ENCODE peak calls at places on chromosome X, in eight cellular contexts. U is right cardiac atrium; Z is lower lobe of right lung; Y is CD4-positive, alpha-beta memory T cell; C is naive thymus-derived CD4-positive, alpha-beta T cell; G is ovary; W is mesendoderm; Q is IMR-90. R is an unnamed sample. For H3K4me1, the result is how much of the 10 kb centered on the place peaks cover.

GRCh38 chrX:101164766-101165590 is 54.6 kb upstream of the DRP2 start:
- DNase-seq in U (no peak), Z (no peak), Y (no peak), C (no peak), G (no peak), W (no peak), Q (peak), R (no peak)

GRCh38 chrX:41386222-41386990 is 52.4 kb downstream of the DDX3X start:
- DNase-seq in U (no peak), Z (no peak), Y (no peak), C (no peak), G (no peak), W (no peak), Q (peak), R (no peak)

GRCh38 chrX:68190799-68191198 is 242.5 kb downstream of the OPHN1 start:
- DNase-seq in U (no peak), Z (no peak), Y (no peak), C (no peak), G (no peak), W (no peak), Q (no peak), R (no peak)

GRCh38 chrX:48826135-48826875 is at the start of gene ERAS:
- DNase-seq in U (no peak), Z (no peak), Y (no peak), C (no peak), G (no peak), W (no peak), Q (no peak), R (peak)

GRCh38 chrX:101483705-101484104 is 1.6 kb upstream of the ARMCX4 start:
- DNase-seq in U (no peak), Z (no peak), Y (no peak), C (no peak), G (no peak), W (peak), Q (no peak), R (no peak)

GRCh38 chrX:129478516-129478915 is 44.8 kb downstream of the SMARCA1 start:
- DNase-seq in U (no peak), Z (no peak), Y (no peak), C (no peak), G (no peak), W (no peak), Q (peak), R (no peak)

GRCh38 chrX:24241822-24242648 is 71.8 kb downstream of the SUPT20HL2 start:
- DNase-seq in U (no peak), Z (no peak), Y (peak), C (no peak), G (no peak), W (peak), Q (peak), R (no peak)

GRCh38 chrX:97898798-97899197 is 1015.1 kb downstream of the RPA4 start:
- DNase-seq in U (no peak), Z (no peak), Y (no peak), C (no peak), G (no peak), W (no peak), Q (peak), R (no peak)

GRCh38 chrX:14228611-14229010 is 198.9 kb upstream of the GEMIN8 start:
- DNase-seq in U (no peak), Z (no peak), Y (no peak), C (no peak), G (no peak), W (no peak), Q (no peak), R (no peak)

GRCh38 chrX:3286196-3286920 is 60.1 kb downstream of the MXRA5 start:
- DNase-seq in U (no peak), Z (no peak), Y (no peak), C (no peak), G (no peak), W (no peak), Q (peak), R (no peak)

GRCh38 chrX:144896323-144896722 is 351.0 kb upstream of the SPANXN1 start:
- DNase-seq in U (no peak), Z (no peak), Y (no peak), C (no peak), G (no peak), W (peak), Q (no peak), R (no peak)

GRCh38 chrX:130057209-130057608 is 53.1 kb downstream of the ELF4 start:
- DNase-seq in U (no peak), Z (no peak), Y (no peak), C (no peak), G (no peak), W (peak), Q (no peak), R (no peak)

GRCh38 chrX:69222103-69223090 is 57.1 kb upstream of the PJA1 start:
- DNase-seq in U (peak), Z (peak), Y (peak), C (peak), G (peak), W (peak), Q (peak), R (peak)

GRCh38 chrX:36957425-36958328 is 50.5 kb upstream of the FAM47C start:
- DNase-seq in U (no peak), Z (peak), Y (no peak), C (no peak), G (no peak), W (peak), Q (no peak), R (no peak)

GRCh38 chrX:41051303-41051702 is 33.9 kb upstream of the USP9X start:
- DNase-seq in U (no peak), Z (no peak), Y (no peak), C (no peak), G (no peak), W (no peak), Q (no peak), R (no peak)

GRCh38 chrX:37454537-37455285 is 105.5 kb downstream of the PRRG1 start:
- DNase-seq in U (no peak), Z (no peak), Y (no peak), C (no peak), G (no peak), W (peak), Q (peak), R (no peak)

GRCh38 chrX:137187540-137187939 is 153.7 kb upstream of the GPR101 start:
- DNase-seq in U (no peak), Z (no peak), Y (no peak), C (no peak), G (no peak), W (no peak), Q (no peak), R (no peak)

GRCh38 chrX:140190441-140191108 is 225.3 kb upstream of the CXorf66 start:
- DNase-seq in U (no peak), Z (no peak), Y (no peak), C (no peak), G (no peak), W (no peak), Q (no peak), R (no peak)

GRCh38 chrX:80816051-80816450 is 6.4 kb upstream of the BRWD3 start:
- DNase-seq in U (no peak), Z (no peak), Y (no peak), C (no peak), G (no peak), W (peak), Q (no peak), R (no peak)

GRCh38 chrX:80812176-80812575 is 2.5 kb upstream of the BRWD3 start:
- DNase-seq in U (peak), Z (peak), Y (peak), C (no peak), G (no peak), W (peak), Q (peak), R (peak)

DNA sequence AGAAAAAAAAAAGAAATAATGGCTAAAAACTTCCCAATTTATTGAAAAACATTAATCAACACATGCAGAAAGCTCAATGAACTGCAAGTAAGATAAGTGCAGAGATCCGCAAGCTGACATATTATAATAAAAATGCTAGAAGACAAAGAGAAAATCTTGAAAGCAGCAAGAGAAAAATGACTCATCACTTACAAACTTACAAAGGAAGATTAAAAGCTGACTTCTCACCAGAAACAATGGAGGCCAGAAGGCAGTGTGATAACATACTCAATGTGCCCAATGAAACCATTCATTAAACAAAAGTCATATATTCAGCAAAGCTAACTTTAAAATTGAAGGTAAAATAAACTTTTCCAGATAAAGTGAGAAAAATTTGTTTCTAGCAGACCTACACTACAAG is 7.3 kb upstream of the BRWD3 start:
- DNase-seq in U (no peak), Z (no peak), Y (no peak), C (no peak), G (no peak), W (no peak), Q (no peak), R (no peak)
- H3K4me1 ChIP-seq in U (under half), Z (under half), Y (under half), C (under half), G (under half), W (under half), Q (under half), R (under half)

GRCh38 chrX:107420571-107420970 is 28.9 kb upstream of the FRMPD3 start:
- DNase-seq in U (no peak), Z (no peak), Y (no peak), C (no peak), G (no peak), W (no peak), Q (no peak), R (no peak)
- H3K4me1 ChIP-seq in U (under half), Z (under half), Y (under half), C (under half), G (under half), W (under half), Q (under half), R (under half)

DNA sequence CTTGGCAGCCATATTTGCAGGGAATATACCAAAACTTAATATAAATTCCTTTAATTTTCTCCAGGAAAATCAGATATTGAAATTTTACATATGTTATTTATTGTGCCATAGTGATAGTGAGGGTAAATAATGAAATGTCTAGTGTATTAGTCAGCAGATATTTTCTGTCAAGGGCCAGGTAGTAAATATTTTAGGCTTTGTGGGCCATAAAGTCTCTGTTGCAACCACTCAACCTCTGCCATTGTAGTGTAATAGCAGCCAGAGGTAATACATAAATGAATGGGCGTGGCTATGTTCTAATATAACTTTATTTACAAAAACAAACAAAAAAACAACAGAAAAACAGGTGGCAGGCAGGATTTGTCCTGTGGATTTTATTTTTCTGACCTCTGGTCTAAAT is 33.5 kb downstream of the MSL3 start:
- DNase-seq in U (no peak), Z (no peak), Y (no peak), C (no peak), G (no peak), W (no peak), Q (no peak), R (no peak)
- H3K4me1 ChIP-seq in U (under half), Z (under half), Y (under half), C (under half), G (under half), W (under half), Q (under half), R (under half)

GRCh38 chrX:102845020-102845419 is 92.1 kb upstream of the RAB40AL start:
- DNase-seq in U (no peak), Z (no peak), Y (no peak), C (no peak), G (no peak), W (no peak), Q (no peak), R (no peak)
- H3K4me1 ChIP-seq in U (under half), Z (under half), Y (under half), C (under half), G (under half), W (under half), Q (under half), R (under half)

DNA sequence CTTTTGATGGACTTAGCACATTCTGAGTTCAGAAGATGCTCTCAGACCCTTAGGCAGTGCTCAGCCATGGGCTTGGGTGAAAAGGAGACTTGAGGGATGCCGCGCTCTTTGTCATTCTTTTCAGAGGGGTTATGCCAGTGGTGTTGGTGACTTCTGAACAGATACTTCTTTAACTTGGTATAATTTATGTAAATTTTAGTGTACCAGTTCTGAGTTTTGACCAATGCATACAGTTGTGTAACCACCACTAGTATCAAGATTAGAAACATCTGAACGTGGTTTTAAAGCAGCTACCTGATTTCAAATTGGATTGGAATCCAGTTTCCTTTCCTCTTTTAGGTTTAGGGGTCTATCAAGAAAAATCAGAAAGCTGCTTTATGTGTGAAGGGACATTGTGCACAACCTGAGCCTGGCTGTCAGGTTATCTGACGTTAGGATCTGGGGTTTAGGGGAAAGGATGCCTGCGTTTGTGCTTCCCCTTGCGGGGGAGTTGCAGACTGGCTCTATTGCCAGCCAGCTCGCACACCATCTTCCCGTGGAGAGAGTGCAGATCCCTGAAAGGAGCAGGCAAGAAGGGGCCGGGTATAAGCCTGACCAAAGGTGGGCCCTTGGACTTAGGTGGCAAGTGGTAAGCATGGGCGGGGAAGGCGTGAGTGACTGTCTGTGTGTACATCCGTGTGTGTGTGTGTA is 19.0 kb downstream of the SMS start:
- DNase-seq in U (no peak), Z (no peak), Y (no peak), C (no peak), G (no peak), W (no peak), Q (no peak), R (no peak)
- H3K4me1 ChIP-seq in U (under half), Z (under half), Y (under half), C (under half), G (under half), W (under half), Q (under half), R (under half)

DNA sequence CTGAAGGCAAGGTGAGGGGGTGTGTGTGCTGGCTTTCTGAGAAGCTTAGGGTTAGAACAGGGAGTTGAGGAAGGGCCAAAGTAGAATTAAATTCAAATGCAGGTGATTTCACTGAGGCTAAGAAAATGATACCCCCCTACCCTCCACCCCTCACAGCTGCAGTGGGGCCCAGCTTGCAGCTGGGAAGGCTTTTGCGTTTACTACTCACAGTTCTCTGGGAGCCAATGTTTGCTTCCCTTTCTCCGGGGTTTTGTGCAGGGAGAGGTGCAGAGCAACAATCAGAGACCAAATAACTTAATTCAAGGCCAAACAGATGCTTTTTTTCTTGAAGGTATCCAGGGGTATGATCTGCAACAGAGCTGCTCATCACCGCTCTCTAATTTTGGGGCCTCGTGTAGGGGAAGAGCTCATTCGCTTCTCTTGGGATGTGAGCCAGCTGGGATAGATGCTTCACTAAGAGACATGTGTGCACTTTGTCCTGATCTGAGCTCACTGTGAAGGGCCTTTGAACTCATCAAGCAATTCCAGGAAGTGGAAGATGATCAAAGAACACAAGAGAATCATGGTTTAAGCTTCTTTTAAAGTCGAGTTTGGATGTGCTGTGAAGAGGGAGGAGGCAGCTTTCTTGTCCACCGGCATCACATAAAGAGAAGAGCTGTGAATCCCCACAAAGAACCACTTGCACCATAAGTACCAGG is 122.7 kb upstream of the C1GALT1C1 start:
- DNase-seq in U (no peak), Z (no peak), Y (no peak), C (no peak), G (no peak), W (no peak), Q (no peak), R (no peak)
- H3K4me1 ChIP-seq in U (under half), Z (under half), Y (under half), C (under half), G (under half), W (under half), Q (under half), R (under half)

DNA sequence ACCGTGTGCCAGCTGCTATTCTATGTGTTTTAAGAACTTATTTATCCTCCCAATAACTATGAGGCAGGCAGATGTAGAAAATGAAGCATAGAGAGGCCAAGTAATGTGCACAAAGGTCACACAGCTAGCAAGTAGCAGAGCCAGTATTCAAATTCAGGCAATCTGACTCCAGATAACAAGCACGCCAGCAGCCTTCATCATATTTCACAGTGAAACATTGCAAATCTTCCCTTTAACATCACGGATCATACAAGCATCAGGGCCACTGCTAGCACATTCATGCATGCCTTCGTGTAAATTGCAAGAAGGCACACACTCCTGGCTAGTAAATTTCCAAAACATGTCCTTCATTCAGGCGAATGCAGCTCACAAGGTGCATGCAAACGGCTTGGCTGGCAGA is 33.1 kb downstream of the MAOB start:
- DNase-seq in U (no peak), Z (no peak), Y (no peak), C (no peak), G (no peak), W (no peak), Q (no peak), R (no peak)
- H3K4me1 ChIP-seq in U (under half), Z (under half), Y (under half), C (under half), G (under half), W (under half), Q (under half), R (under half)

DNA sequence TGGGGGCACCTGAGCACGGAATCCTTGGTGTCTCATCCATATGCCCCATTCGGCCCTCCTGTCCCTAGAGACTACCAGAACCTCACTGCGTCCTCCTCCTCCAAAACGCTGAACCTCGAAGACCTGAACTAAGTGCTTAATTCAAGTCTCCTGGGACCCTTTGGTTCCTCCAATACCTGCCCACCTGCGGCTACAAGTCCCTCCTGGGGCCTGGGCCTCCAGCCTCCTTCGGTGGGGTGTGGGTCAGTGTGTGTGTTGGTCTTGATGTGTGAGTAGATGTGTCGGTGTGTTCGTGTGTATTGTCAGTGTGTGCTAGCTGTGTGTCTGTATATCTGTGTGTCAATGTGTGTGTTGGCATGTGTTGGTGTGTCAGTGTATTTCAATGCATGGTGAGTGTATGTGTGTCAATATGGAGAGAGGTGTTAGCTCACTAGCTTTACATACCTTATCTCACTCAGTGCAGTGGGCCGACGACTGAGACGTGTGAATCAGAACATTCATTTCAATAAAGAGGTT is 2.6 kb upstream of the SEPTIN6 start:
- DNase-seq in U (no peak), Z (no peak), Y (no peak), C (no peak), G (no peak), W (no peak), Q (no peak), R (no peak)
- H3K4me1 ChIP-seq in U (under half), Z (under half), Y (under half), C (under half), G (under half), W (under half), Q (under half), R (under half)

GRCh38 chrX:122245175-122245574 is 938.9 kb upstream of the GRIA3 start:
- DNase-seq in U (no peak), Z (no peak), Y (no peak), C (no peak), G (no peak), W (no peak), Q (no peak), R (no peak)
- H3K4me1 ChIP-seq in U (under half), Z (under half), Y (under half), C (under half), G (under half), W (under half), Q (under half), R (under half)

R was measured in spleen.